ENCODE peak calls at places on chromosomes 11 and 22, in ten cellular contexts. Q is ovary; P is NCI-H1105; C is HTR-8/SVneo; B is fibroblast of lung; G is GF-D8; R is upper lobe of right lung; N is activated naive CD8-positive, alpha-beta T cell treated with anti-CD3 and anti-CD28 coated beads, Interleukin-2, amount 50 U/mL, for 24 hours; O is BJ; D is pulmonary artery endothelial cell. Z is an unnamed sample.

GRCh38 chr22:41929158-41929896 is 2.7 kb upstream of the TNFRSF13C start:
- DNase-seq in Q (no peak), P (no peak), C (no peak), B (no peak), G (no peak), R (no peak), N (no peak), O (no peak), D (no peak), Z (no peak)

GRCh38 chr11:64672875-64673274 is 50.1 kb downstream of the NRXN2 start:
- DNase-seq in Q (no peak), P (no peak), C (no peak), B (no peak), G (no peak), R (no peak), N (no peak), O (no peak), D (no peak), Z (no peak)

GRCh38 chr11:45366839-45367238 is 80.7 kb upstream of the SYT13 start:
- DNase-seq in Q (no peak), P (no peak), C (no peak), B (no peak), G (no peak), R (no peak), N (no peak), O (no peak), D (no peak), Z (no peak)

GRCh38 chr11:34065505-34066203 is 14.1 kb downstream of the CAPRIN1 start:
- DNase-seq in Q (no peak), P (no peak), C (no peak), B (peak; percentile 49), G (no peak), R (no peak), N (peak; percentile 18), O (no peak), D (no peak), Z (peak; percentile 19)

GRCh38 chr11:28759311-28759710 is 651.1 kb downstream of the METTL15 start:
- DNase-seq in Q (no peak), P (no peak), C (peak; percentile 28), B (peak; percentile 83), G (no peak), R (no peak), N (no peak), O (no peak), D (no peak), Z (no peak)

GRCh38 chr11:66020212-66020611 is 6.1 kb downstream of the CATSPER1 start:
- DNase-seq in Q (no peak), P (no peak), C (no peak), B (no peak), G (no peak), R (no peak), N (no peak), O (no peak), D (no peak), Z (no peak)

GRCh38 chr22:16601437-16602223 is 9.0 kb upstream of the CCT8L2 start:
- DNase-seq in Q (peak; percentile 43), P (no peak), C (no peak), B (no peak), G (no peak), R (no peak), N (no peak), O (no peak), D (no peak), Z (no peak)

GRCh38 chr11:102453286-102453797 is 777 bp upstream of the TMEM123 start:
- DNase-seq in Q (peak; percentile 50), P (peak; percentile 39), C (no peak), B (no peak), G (no peak), R (no peak), N (no peak), O (no peak), D (no peak), Z (no peak)

Z was measured in activated naive CD4-positive, alpha-beta T cell treated with Interleukin-2 at 50 U/mL for 16 hours.